ENCODE peak calls at places on chromosomes 2 and 18, in nine cellular contexts. O, X, L, F, J, M, E, S and P are unnamed samples.

GRCh38 chr2:239118675-239119211 is 270.9 kb downstream of the TWIST2 start:
- DNase-seq in O (no peak), X (no peak), L (no peak), F (no peak), J (no peak), M (no peak), E (no peak), S (no peak), P (no peak)

GRCh38 chr18:10419420-10420103 is 34.9 kb upstream of the APCDD1 start:
- DNase-seq in O (no peak), X (no peak), L (no peak), F (no peak), J (no peak), M (no peak), E (no peak), S (no peak), P (no peak)

GRCh38 chr2:72142743-72143440 is 4.8 kb downstream of the CYP26B1 start:
- DNase-seq in O (no peak), X (peak; percentile 26), L (peak; percentile 73), F (peak; percentile 85), J (peak; percentile 69), M (peak; percentile 86), E (peak; percentile 77), S (no peak), P (no peak)

GRCh38 chr2:3847397-3848052 is 144.2 kb downstream of the DCDC2C start:
- DNase-seq in O (no peak), X (no peak), L (no peak), F (no peak), J (no peak), M (no peak), E (no peak), S (no peak), P (no peak)

GRCh38 chr2:207770602-207771404 is 1.1 kb upstream of the FZD5 start:
- DNase-seq in O (no peak), X (no peak), L (peak; percentile 65), F (peak; percentile 66), J (peak; percentile 43), M (no peak), E (peak; percentile 57), S (no peak), P (no peak)

GRCh38 chr2:119293254-119293653 is 69.6 kb downstream of the STEAP3 start:
- DNase-seq in O (no peak), X (no peak), L (no peak), F (no peak), J (no peak), M (no peak), E (no peak), S (no peak), P (no peak)

GRCh38 chr2:11131166-11131920 is 23.9 kb upstream of the SLC66A3 start:
- DNase-seq in O (no peak), X (no peak), L (no peak), F (no peak), J (no peak), M (no peak), E (no peak), S (no peak), P (no peak)

GRCh38 chr2:101305492-101306123 is 2.9 kb downstream of the RNF149 start:
- DNase-seq in O (no peak), X (no peak), L (no peak), F (no peak), J (no peak), M (peak; percentile 37), E (no peak), S (no peak), P (no peak)

GRCh38 chr18:62509779-62510178 is 13.0 kb upstream of the ZCCHC2 start:
- DNase-seq in O (no peak), X (no peak), L (no peak), F (no peak), J (no peak), M (no peak), E (no peak), S (no peak), P (no peak)

DNA sequence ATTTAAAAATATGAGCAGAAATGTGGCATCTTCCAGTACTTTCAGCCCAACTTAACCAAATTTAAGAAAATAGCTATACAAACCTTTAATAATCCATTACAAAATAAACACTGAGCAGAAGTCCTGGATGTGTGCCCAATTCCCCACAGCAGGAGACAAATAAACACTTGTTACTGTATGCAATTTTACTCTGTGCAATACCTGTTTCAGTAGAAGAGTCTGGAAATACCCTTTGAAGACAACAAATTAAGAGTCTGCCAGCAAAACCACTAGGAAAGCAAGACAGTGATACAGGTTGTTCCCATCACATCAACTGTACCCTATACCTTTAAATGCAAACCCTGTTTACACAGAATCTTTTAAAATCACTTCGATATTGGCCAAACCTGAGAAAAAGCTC is 41.4 kb upstream of the RNU4ATAC start:
- DNase-seq in O (no peak), X (no peak), L (no peak), F (no peak), J (no peak), M (no peak), E (no peak), S (no peak), P (peak; percentile 35)
- H3K27ac ChIP-seq in O (no peak overlapping the region), X (peak overlapping the region; percentile 71), L (no peak overlapping the region), F (no peak overlapping the region), J (no peak overlapping the region), M (no peak overlapping the region), E (no peak overlapping the region), S (no peak overlapping the region), P (no peak overlapping the region)

GRCh38 chr2:29123584-29124349 is 8.6 kb downstream of the CLIP4 start:
- DNase-seq in O (no peak), X (no peak), L (no peak), F (no peak), J (no peak), M (peak; percentile 21), E (no peak), S (peak; percentile 52), P (no peak)
- H3K27ac ChIP-seq in O (no peak overlapping the region), X (no peak overlapping the region), L (no peak overlapping the region), F (no peak overlapping the region), J (no peak overlapping the region), M (peak overlapping the region; percentile 82), E (peak overlapping the region; percentile 48), S (peak overlapping the region; percentile 92), P (peak overlapping the region; percentile 66)

DNA sequence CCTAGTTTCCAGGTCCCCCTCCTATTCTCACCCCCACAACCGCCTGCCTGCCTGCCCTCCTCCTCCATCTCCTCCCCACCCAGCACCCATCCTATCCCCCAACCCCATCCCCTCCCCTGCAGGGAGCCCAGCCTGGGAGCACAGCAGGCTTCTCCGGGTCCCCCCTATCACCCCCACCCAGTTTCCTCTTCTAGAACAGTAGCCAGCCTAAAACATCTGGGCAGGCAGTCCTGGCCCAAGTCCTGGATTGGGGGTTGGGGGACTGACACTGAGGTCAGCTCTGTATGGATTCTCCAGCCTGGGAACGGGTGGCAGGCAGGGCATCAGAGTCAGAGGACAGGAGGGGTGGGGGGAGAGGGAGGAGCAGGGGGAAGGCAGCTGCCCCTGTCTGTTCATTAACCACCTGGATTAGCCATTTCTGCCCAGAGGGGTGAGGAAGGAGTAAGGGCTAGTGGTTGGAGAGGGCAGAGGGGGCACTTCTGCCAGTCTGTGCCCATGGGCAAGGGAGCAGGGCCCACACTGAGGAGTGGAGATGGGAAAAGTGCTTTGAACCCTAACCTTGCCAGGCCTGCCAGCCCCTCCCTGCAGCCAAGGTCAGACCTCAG is 60.0 kb downstream of the TNS1 start:
- DNase-seq in O (no peak), X (peak; percentile 85), L (no peak), F (no peak), J (no peak), M (no peak), E (no peak), S (no peak), P (no peak)
- H3K27ac ChIP-seq in O (no peak overlapping the region), X (peak overlapping the region; percentile 88), L (no peak overlapping the region), F (no peak overlapping the region), J (peak overlapping the region; percentile 90), M (peak overlapping the region; percentile 75), E (peak overlapping the region; percentile 96), S (peak overlapping the region; percentile 77), P (peak overlapping the region; percentile 95)

GRCh38 chr18:21823848-21824247 is 83.3 kb downstream of the MIB1 start:
- DNase-seq in O (no peak), X (no peak), L (no peak), F (no peak), J (no peak), M (no peak), E (no peak), S (no peak), P (no peak)
- H3K27ac ChIP-seq in O (no peak overlapping the region), X (no peak overlapping the region), L (no peak overlapping the region), F (no peak overlapping the region), J (no peak overlapping the region), M (no peak overlapping the region), E (no peak overlapping the region), S (no peak overlapping the region), P (no peak overlapping the region)

DNA sequence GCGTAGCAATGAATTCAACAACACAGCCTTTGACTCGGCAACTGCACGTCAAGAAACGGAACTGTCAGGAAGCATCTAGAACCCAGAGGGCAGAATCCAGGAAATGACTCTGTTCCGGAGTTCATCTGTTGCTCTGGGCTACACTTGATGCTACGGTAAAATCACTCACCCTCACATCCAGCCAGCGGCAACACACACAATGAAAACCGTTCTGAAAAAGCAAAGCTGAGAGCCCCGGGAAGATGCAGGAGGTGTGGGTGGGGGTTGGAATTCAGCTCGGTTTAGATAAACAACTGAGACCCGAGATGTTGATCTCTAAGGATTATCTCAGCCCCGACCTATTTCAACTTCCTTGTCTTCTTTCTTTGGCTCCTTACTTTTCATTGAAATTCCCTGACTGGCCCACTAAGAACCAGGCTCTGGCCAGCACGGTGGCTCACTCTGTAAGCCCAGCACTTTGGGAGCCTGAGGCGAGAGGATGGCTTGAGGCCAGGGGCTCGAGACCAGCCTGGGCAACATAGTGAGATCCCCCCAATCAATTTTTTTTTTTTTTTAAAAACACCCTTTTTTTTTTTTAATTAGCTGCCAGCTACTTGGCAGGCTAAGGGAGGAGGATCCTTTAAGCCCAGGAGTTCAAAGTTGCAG is 13.3 kb upstream of the RAB17 start:
- DNase-seq in O (peak; percentile 73), X (no peak), L (peak; percentile 56), F (peak; percentile 44), J (peak; percentile 47), M (no peak), E (peak; percentile 66), S (no peak), P (no peak)
- H3K27ac ChIP-seq in O (peak overlapping the region; percentile 24), X (no peak overlapping the region), L (no peak overlapping the region), F (no peak overlapping the region), J (peak overlapping the region; percentile 32), M (peak overlapping the region; percentile 13), E (peak overlapping the region; percentile 19), S (no peak overlapping the region), P (peak overlapping the region; percentile 67)

DNA sequence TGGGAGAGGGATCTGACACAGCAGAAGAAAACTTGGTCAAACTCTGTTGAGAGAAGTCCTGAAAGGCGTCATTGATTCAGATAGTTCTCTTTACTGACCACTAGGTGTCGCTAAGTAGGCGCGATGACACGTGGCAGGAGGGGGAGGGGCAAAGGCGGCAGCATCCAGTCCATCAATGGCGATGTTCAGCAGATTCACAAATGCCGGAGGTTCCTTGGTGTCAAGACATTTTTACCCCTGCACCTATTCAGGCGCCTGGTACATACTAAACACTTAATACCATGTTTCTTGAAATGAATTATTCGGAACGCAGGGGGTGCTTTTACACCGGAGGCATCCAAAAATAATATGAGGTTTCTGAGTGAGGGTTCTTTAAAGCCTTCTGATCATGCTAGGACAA is 3.0 kb upstream of the PLEK start:
- DNase-seq in O (peak; percentile 71), X (no peak), L (peak; percentile 87), F (peak; percentile 81), J (peak; percentile 81), M (peak; percentile 78), E (peak; percentile 85), S (peak; percentile 65), P (peak; percentile 80)
- H3K27ac ChIP-seq in O (no peak overlapping the region), X (no peak overlapping the region), L (no peak overlapping the region), F (no peak overlapping the region), J (no peak overlapping the region), M (no peak overlapping the region), E (no peak overlapping the region), S (no peak overlapping the region), P (no peak overlapping the region)

GRCh38 chr18:48930926-48931325 is 19.8 kb downstream of the SMAD7 start:
- DNase-seq in O (no peak), X (no peak), L (no peak), F (no peak), J (no peak), M (no peak), E (no peak), S (no peak), P (no peak)
- H3K27ac ChIP-seq in O (no peak overlapping the region), X (no peak overlapping the region), L (peak overlapping the region; percentile 1), F (no peak overlapping the region), J (peak overlapping the region; percentile 88), M (peak overlapping the region; percentile 94), E (no peak overlapping the region), S (peak overlapping the region; percentile 99), P (no peak overlapping the region)